ENCODE peak calls at places on chromosomes 1 and 21, in ten cellular contexts. I is GM12865; X is PC-3; E is psoas muscle; H is AG04450; M is endothelial cell; V is endothelial cell of umbilical vein; C is B cell; R is CD4-positive, alpha-beta T cell; W is dorsolateral prefrontal cortex. L is an unnamed sample.

GRCh38 chr1:184911103-184911502 is 63.2 kb downstream of the NIBAN1 start:
- DNase-seq in X (no peak), I (no peak), V (no peak), H (no peak), M (no peak), C (no peak), R (no peak), E (no peak), W (no peak), L (no peak)

GRCh38 chr1:154344977-154345837 is 19.9 kb downstream of the ATP8B2 start:
- DNase-seq in C (peak; percentile 59), V (peak; percentile 41), I (peak; percentile 80), R (peak; percentile 78), H (no peak), W (no peak), X (peak; percentile 67), M (peak; percentile 68), E (peak; percentile 40), L (peak; percentile 81)

GRCh38 chr1:56525463-56526155 is 53.8 kb downstream of the PLPP3 start:
- DNase-seq in H (no peak), M (no peak), V (no peak), X (peak; percentile 56), R (no peak), I (peak; percentile 90), W (no peak), C (peak; percentile 32), E (no peak), L (peak; percentile 33)

GRCh38 chr1:57485643-57486042 is 61.8 kb upstream of the DAB1 start:
- DNase-seq in W (no peak), I (no peak), H (peak; percentile 4), E (no peak), M (no peak), C (no peak), X (peak; percentile 2), R (no peak), V (peak; percentile 19), L (no peak)

GRCh38 chr1:209493584-209493983 is 89.9 kb upstream of the CAMK1G start:
- DNase-seq in R (no peak), C (no peak), H (no peak), V (no peak), I (no peak), E (no peak), W (no peak), M (no peak), X (no peak), L (no peak)

GRCh38 chr1:206604861-206605260 is 7.4 kb downstream of the EIF2D start:
- DNase-seq in V (no peak), W (no peak), E (no peak), C (no peak), X (no peak), I (no peak), H (no peak), M (no peak), R (no peak), L (no peak)

GRCh38 chr1:97433520-97434175 is 487.2 kb downstream of the DPYD start:
- DNase-seq in W (no peak), M (no peak), R (no peak), V (no peak), E (no peak), H (peak; percentile 66), I (no peak), X (peak; percentile 29), C (no peak), L (no peak)

GRCh38 chr1:210657806-210658205 is 329.1 kb downstream of the HHAT start:
- DNase-seq in V (no peak), M (no peak), E (no peak), X (no peak), W (no peak), R (no peak), I (no peak), H (no peak), C (no peak), L (no peak)

GRCh38 chr1:220338759-220339158 is 66.5 kb upstream of the RAB3GAP2 start:
- DNase-seq in H (no peak), E (no peak), V (no peak), R (no peak), X (no peak), M (no peak), C (no peak), I (no peak), W (no peak), L (no peak)

GRCh38 chr1:32448773-32449456 is 16.0 kb upstream of the ZBTB8B start:
- DNase-seq in I (peak; percentile 27), C (no peak), V (peak; percentile 18), R (no peak), X (peak; percentile 53), M (peak; percentile 12), W (no peak), H (no peak), E (no peak), L (peak; percentile 44)

GRCh38 chr1:36663772-36664430 is 181.2 kb upstream of the CSF3R start:
- DNase-seq in X (no peak), E (no peak), C (no peak), V (no peak), R (no peak), W (no peak), M (no peak), H (no peak), I (no peak), L (no peak)

GRCh38 chr1:180532854-180533253 is 25.9 kb upstream of the OVAAL start:
- DNase-seq in M (no peak), X (no peak), H (no peak), I (no peak), W (no peak), V (no peak), E (no peak), C (no peak), R (no peak), L (no peak)

DNA sequence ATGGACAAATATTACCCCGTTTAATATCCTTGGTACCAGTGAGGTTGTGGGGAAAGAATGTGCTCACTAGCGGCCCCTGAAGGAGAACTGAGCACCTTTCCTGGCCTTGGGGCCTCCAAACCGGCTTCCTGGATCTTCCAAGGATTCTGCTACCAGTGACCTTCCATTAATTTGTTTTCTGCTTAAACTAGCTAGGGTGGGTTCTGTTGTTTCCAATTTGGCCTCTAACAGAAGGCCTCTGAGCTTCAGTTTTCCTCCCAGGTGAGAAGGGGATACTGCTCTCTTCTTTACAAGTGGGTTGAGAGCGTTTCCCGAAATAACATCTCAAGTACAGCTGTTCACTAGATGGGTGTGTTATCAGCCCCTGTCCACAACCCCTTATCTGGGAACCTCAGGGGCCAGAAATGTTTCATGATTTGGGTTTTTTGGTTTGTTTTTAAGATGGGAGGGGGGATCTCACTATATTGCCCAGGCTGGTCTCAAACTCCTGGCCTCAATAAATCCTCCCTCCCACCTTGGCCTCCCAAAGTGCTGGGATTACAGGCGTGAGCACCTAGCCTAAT is 16.9 kb upstream of the IFNGR2 start:
- DNase-seq in H (no peak), M (peak; percentile 25), C (no peak), I (no peak), W (no peak), E (no peak), X (peak; percentile 16), R (no peak), V (no peak), L (no peak)
- TF ChIP-seq CTCF in H (peak; percentile 31), M (no peak), C (no peak), I (peak; percentile 29), W (no peak), E (no peak), X (peak; percentile 42), R (no peak), V (peak; percentile 31), L (peak; percentile 23)

GRCh38 chr1:105608713-105609112 is 1447.8 kb upstream of the PRMT6 start:
- DNase-seq in E (no peak), I (no peak), C (no peak), H (no peak), V (no peak), W (no peak), X (peak; percentile 41), M (no peak), R (no peak), L (no peak)
- TF ChIP-seq CTCF in E (no peak), I (no peak), C (no peak), H (no peak), V (no peak), W (no peak), X (peak; percentile 62), M (no peak), R (no peak), L (no peak)

DNA sequence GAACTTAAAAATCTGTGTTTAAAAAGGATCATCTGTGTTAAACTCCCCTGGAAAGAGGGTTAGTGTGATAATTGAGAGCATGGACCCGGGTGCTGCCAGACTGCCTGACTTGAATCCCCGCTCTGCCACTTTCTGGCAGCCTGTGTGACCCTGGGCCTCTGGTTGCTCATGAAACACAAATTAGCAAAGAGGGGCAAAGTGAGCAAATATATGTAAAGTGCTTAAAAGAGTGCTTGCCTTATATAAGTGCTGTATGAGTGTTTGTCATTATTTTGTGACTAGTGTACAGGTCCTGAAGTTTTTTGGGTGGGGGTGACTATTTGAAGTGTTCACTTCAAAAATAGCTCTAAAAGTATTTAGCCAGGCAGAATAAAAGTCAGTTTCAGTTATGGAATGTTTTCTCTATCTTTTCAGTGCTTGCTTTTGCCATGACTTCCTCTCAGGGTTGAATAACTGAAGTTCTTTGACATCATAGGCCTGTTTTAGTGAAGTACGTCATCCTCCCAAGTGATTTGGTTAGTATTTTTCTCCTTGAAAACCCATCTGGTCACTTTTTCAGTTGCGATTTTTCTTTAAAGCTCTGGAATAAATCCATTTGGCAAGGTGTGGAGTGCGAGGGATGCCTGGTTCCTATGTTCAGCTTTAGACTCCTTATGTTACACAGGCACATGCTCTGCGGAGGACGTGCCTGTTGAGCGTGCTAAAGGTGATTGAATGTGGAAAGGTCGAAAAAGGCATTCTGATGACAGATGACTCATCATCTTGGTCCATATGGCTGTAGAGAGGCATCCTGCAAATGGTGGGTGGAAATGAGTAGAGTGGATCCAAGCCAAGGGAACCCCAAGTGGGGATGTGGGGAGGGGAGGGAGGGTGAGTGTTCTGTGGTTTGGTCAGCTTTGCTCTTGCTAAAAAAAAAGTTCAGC is 47.8 kb downstream of the AK4 start:
- DNase-seq in V (no peak), E (no peak), M (no peak), H (no peak), R (no peak), C (no peak), X (no peak), I (peak; percentile 30), W (no peak), L (no peak)
- TF ChIP-seq CTCF in V (no peak), E (no peak), M (no peak), H (no peak), R (no peak), C (no peak), X (no peak), I (no peak), W (no peak), L (no peak)

DNA sequence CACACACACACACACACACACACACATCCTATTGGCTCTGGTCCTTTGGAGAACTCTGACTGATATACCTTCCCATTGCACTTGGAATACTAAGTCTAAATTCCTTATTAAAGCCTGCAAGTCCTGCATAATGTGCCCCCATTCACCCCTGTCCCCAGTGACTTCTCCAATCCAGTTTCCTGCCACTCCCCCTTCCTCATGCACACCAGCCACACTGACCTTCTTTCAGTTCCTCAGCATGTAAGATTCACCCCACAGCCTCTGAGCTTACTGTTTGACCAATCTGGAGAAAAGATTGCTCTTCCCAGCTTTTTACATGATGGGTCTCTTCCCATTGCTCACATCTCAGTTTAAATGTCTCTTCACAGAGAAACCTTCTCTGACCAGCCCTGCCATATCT is 146.6 kb downstream of the TBX15 start:
- DNase-seq in E (no peak), H (no peak), C (no peak), W (no peak), X (no peak), I (no peak), V (no peak), M (no peak), R (no peak), L (no peak)
- TF ChIP-seq CTCF in E (no peak), H (no peak), C (no peak), W (no peak), X (no peak), I (no peak), V (no peak), M (no peak), R (no peak), L (no peak)

GRCh38 chr1:238239343-238239742 is 348.6 kb upstream of the ZP4 start:
- DNase-seq in W (no peak), V (no peak), R (no peak), C (no peak), M (no peak), I (no peak), E (no peak), H (no peak), X (no peak), L (no peak)
- TF ChIP-seq CTCF in W (no peak), V (no peak), R (no peak), C (no peak), M (no peak), I (no peak), E (no peak), H (no peak), X (no peak), L (no peak)